ENCODE peak calls at places on chromosomes 12 and 14, in five cellular contexts. V is cardiac fibroblast, F is vagina, L is breast epithelium, S is A549. P is an unnamed sample.
A peak's percentile ranks its signal among the peaks of the same experiment; 100 is the strongest.

GRCh38 chr12:73589220-73589619 is 948.4 kb upstream of the ATXN7L3B start:
- DNase-seq in V (no peak), F (no peak), L (no peak), S (no peak), P (no peak)

GRCh38 chr12:50845021-50845647 is 2.4 kb downstream of the TMPRSS12 start:
- DNase-seq in V (no peak), F (no peak), L (no peak), S (no peak), P (peak; percentile 14)

GRCh38 chr12:49825971-49826421 is 2.2 kb downstream of the NCKAP5L start:
- DNase-seq in V (peak; percentile 74), F (no peak), L (peak; percentile 80), S (no peak), P (no peak)

GRCh38 chr12:123748661-123749060 is 13.4 kb upstream of the DNAH10 start:
- DNase-seq in V (peak; percentile 25), F (no peak), L (no peak), S (no peak), P (peak; percentile 7)

GRCh38 chr12:78540621-78541336 is 323.8 kb upstream of the SYT1 start:
- DNase-seq in V (no peak), F (no peak), L (no peak), S (no peak), P (no peak)

GRCh38 chr14:104563742-104564615 is 15.6 kb upstream of the C14orf180 start:
- DNase-seq in V (peak; percentile 62), F (no peak), L (peak; percentile 34), S (peak; percentile 95), P (peak; percentile 59)

GRCh38 chr14:77804592-77804991 is 4.7 kb downstream of the ADCK1 start:
- DNase-seq in V (peak; percentile 35), F (no peak), L (no peak), S (peak; percentile 19), P (peak; percentile 75)

GRCh38 chr14:75141967-75142366 is 15.1 kb upstream of the NEK9 start:
- DNase-seq in V (peak; percentile 63), F (no peak), L (no peak), S (no peak), P (peak; percentile 50)

GRCh38 chr12:93167841-93168492 is 209.8 kb upstream of the NUDT4 start:
- DNase-seq in V (peak; percentile 25), F (no peak), L (no peak), S (no peak), P (no peak)

GRCh38 chr14:93059917-93060545 is 55.7 kb downstream of the ITPK1 start:
- DNase-seq in V (no peak), F (no peak), L (no peak), S (no peak), P (no peak)

GRCh38 chr14:73227812-73228781 is 9.2 kb upstream of the PAPLN start:
- DNase-seq in V (peak; percentile 96), F (no peak), L (peak; percentile 43), S (peak; percentile 92), P (peak; percentile 86)

DNA sequence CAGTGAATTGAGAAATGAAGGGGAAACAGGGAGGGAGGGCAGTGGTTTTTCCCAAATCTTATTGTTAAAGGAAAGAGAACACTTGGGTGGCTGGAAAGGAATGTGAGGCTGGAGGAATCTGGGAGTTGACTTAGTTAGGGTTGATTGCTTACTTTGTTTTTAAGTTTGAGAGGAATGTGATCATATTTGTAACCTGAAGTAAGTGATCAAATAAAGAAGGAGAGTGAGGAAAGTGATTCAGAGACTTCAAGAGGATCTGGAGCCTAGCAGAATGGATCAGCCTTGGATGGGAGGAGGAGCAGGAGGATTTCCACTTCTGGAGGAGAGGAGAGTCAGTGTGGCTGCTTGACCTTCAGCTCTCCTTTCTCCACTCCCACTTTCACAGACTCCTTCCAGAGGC is 6.0 kb upstream of the LRP6 start:
- DNase-seq in V (peak; percentile 36), F (no peak), L (no peak), S (no peak), P (no peak)
- TF ChIP-seq CTCF in V (no peak), F (no peak), L (no peak), S (no peak), P (no peak)

DNA sequence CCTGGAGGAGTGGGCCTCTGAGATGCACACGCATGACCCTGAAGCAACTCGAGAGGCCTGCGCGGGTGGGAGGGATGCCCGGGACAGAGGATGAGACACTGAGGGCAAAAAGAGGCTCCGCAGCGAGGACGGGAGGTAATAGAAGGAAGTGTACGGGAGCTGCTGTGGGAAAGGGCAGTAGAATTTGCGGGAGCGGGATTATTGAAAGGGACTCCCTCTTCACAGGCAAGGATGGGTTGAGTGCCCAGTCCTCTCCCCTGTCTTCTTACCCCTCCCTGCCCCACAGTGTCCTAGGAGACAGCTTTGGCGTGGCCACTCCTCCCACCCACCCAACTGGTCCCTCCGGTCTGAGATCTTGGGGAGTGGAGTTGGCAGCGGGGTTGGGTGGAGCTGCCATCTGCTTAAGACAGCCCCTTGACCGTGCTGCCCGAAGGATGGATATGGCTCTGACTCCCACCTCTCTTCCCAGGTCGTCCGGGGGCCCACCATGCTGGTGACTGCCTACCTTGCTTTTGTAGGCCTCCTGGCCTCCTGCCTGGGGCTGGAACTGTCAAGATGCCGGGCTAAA is 15.7 kb upstream of the ESPL1 start:
- DNase-seq in V (no peak), F (no peak), L (peak; percentile 60), S (peak; percentile 27), P (no peak)
- TF ChIP-seq CTCF in V (no peak), F (no peak), L (peak; percentile 21), S (no peak), P (no peak)

DNA sequence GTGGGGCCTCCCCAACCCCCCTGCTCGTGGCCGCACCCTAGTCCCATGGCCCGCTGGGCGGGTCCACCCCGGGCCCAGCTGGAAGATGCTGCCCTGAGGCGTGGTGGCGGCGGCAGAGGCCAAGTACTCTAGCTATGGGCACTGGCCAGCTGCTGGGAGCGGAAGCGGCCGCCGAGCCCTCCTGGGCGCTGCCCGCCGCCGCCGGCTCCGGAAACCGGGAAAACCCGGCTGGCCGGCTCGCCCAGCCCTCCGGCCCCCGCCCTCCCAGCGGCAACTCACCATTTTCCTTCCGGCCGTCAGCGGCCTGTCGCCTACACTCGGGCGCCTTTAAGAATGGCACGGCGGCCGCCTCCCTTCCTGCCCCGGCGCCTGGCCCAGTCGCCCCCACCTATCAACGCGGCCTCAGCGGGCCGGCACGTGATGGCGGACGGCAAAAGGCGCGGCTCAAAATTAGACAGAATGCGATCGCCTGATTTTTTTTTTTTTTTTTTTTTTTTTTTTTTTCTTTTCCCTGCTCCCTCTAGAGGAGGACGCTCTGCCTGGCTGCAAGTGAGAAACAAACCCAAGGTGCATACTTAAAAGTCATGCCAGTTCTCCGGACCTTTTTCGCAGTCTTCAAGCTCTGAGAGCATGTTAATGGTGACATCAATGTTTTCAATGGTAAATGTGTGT is at the start of gene GMFB:
- DNase-seq in V (peak; percentile 96), F (no peak), L (peak; percentile 88), S (peak; percentile 79), P (peak; percentile 93)
- TF ChIP-seq CTCF in V (peak; percentile 66), F (no peak), L (peak; percentile 30), S (peak; percentile 37), P (peak; percentile 22)

DNA sequence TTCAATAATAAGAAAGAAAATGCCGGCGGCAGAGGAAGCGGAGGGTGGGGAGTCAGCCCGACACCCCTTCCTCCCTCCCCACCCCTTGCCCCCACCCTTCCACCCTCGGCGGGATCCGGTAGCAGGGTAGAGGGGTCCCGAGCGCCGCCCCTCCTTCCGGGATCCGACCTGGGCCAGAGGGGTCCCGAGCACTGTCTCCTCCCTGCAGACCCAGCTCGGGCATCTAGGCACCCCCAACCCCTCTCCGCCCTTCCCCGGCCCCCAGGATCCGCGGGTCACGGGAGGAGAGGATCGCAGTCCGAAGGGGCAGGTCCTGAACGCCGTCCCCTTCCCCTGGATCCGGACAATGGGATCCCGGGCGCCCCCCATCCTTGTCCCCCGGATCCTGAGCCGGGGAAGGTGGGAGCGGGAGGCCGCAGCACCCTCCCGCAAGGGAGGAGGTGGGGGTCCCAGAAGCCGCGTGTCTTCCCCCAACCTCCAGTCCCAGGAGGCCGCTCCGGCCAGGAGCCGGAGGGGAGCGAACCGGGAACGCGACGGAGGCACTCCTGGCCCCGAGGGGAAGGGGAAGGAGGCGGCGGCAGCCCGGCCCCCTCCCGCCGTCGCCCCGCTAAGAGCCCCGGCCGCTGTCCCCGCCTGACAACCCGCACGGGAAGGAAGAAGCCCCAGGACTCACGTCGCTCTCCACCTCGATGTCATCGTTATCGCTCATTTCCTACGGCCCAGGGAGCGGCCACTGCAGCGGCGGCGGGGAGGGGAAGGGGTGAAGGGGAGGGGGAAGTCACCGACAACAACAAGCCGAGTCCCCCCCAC is 481 bp downstream of the MAX start:
- DNase-seq in V (no peak), F (no peak), L (no peak), S (no peak), P (peak; percentile 8)
- TF ChIP-seq CTCF in V (no peak), F (no peak), L (no peak), S (no peak), P (no peak)

GRCh38 chr14:90293766-90294471 is 37.6 kb downstream of the PSMC1 start:
- DNase-seq in V (no peak), F (no peak), L (no peak), S (no peak), P (no peak)
- TF ChIP-seq CTCF in V (no peak), F (no peak), L (no peak), S (no peak), P (no peak)

GRCh38 chr14:87334997-87335675 is 657.8 kb downstream of the GALC start:
- DNase-seq in V (no peak), F (no peak), L (no peak), S (no peak), P (peak; percentile 40)
- TF ChIP-seq CTCF in V (no peak), F (no peak), L (no peak), S (no peak), P (peak; percentile 28)

DNA sequence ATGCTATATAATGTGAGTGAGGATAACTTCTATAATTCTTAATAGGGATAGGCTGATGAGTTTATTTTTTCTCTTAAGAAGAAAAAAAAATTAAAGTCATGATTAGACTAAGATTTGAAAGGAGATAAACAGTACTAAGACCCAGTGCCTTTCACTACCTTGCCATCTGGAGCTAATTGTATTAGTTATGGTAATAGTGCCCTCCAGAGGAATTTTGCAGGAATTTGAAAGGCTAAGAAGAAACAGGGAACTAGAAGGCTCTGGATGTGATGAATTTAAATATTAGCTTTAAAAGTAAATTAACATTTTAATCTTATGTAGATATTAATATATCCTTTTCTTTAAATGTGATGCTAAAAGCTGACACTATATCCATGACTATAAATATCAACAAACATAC is 36.6 kb upstream of the PIK3C2G start:
- DNase-seq in V (peak; percentile 68), F (no peak), L (no peak), S (peak; percentile 7), P (peak; percentile 65)
- TF ChIP-seq CTCF in V (peak; percentile 52), F (no peak), L (peak; percentile 28), S (peak; percentile 46), P (peak; percentile 50)